ENCODE peak calls at places on chromosome 16, in eight cellular contexts. D is IMR-90, I is HCT116, N is upper lobe of left lung, R is sigmoid colon, T is uterus, X is stomach, C is tibial nerve. P is an unnamed sample. For H3K9me3, the result is how much of the 10 kb centered on the place peaks cover.

GRCh38 chr16:29809850-29810698 is 1.9 kb upstream of the PRRT2 start:
- DNase-seq in D (no peak), I (no peak), N (no peak), R (no peak), T (peak), X (no peak), C (no peak), P (peak)

GRCh38 chr16:54080524-54081008 is 206.0 kb downstream of the IRX3 start:
- DNase-seq in D (peak), I (no peak), N (peak), R (no peak), T (no peak), X (peak), C (no peak), P (no peak)

GRCh38 chr16:69307856-69308255 is 3.3 kb upstream of the VPS4A start:
- DNase-seq in D (no peak), I (no peak), N (no peak), R (no peak), T (no peak), X (no peak), C (no peak), P (no peak)

GRCh38 chr16:82034981-82035612 is at the start of gene HSD17B2:
- DNase-seq in D (peak), I (no peak), N (no peak), R (no peak), T (no peak), X (peak), C (no peak), P (no peak)

GRCh38 chr16:11315499-11315898 is 29.8 kb upstream of the RMI2 start:
- DNase-seq in D (peak), I (no peak), N (no peak), R (no peak), T (no peak), X (no peak), C (no peak), P (no peak)

GRCh38 chr16:87653234-87653633 is 50.9 kb downstream of the JPH3 start:
- DNase-seq in D (peak), I (peak), N (no peak), R (no peak), T (no peak), X (no peak), C (no peak), P (peak)

GRCh38 chr16:81107506-81107905 is 11.3 kb upstream of the GCSH start:
- DNase-seq in D (no peak), I (no peak), N (no peak), R (no peak), T (no peak), X (no peak), C (no peak), P (no peak)

GRCh38 chr16:19077879-19078278 is 10.5 kb downstream of the COQ7 start:
- DNase-seq in D (no peak), I (no peak), N (no peak), R (no peak), T (no peak), X (no peak), C (no peak), P (no peak)

GRCh38 chr16:21611178-21611545 is 11.8 kb downstream of the METTL9 start:
- DNase-seq in D (peak), I (no peak), N (no peak), R (no peak), T (no peak), X (no peak), C (no peak), P (no peak)

GRCh38 chr16:72021043-72021442 is 12.5 kb downstream of the DHODH start:
- DNase-seq in D (no peak), I (no peak), N (no peak), R (no peak), T (no peak), X (no peak), C (no peak), P (no peak)

GRCh38 chr16:74448990-74449389 is 27.7 kb upstream of the CLEC18B start:
- DNase-seq in D (peak), I (peak), N (peak), R (peak), T (peak), X (peak), C (peak), P (peak)

GRCh38 chr16:8951447-8952280 is 12.0 kb downstream of the USP7 start:
- DNase-seq in D (no peak), I (no peak), N (no peak), R (no peak), T (no peak), X (no peak), C (no peak), P (no peak)
- TF ChIP-seq POLR2A in D (no peak), I (no peak), N (no peak), R (no peak), T (no peak), X (no peak), C (no peak), P (no peak)

GRCh38 chr16:50515218-50515617 is 33.0 kb upstream of the NKD1 start:
- DNase-seq in D (no peak), I (no peak), N (no peak), R (no peak), T (no peak), X (no peak), C (no peak), P (no peak)
- H3K9me3 ChIP-seq in D (under half), I (under half), N (under half), R (under half), T (under half), X (under half), C (under half), P (under half)

DNA sequence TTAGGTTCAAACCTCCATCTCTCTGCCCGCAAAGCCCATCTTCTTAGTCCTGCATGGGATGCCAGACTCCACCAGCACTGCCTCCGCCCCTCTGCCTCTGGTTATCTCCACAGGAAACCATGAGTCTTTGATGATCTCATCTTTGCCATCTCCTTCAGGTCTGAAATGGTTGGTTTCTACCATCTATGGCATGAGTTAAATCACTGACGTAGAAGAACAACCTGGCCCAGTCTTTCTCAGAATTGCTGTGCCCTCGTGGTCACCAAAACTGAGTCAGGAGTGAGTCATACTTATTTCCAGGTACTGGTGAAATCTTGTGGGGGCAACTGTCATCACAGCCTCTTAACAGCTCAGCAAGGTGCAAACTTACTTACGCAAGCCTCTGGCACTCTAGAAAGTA is 468.7 kb upstream of the C16orf82 start:
- DNase-seq in D (no peak), I (peak), N (no peak), R (no peak), T (no peak), X (no peak), C (no peak), P (no peak)
- H3K27ac ChIP-seq in D (no peak), I (no peak), N (no peak), R (no peak), T (no peak), X (no peak), C (no peak), P (no peak)

GRCh38 chr16:68244903-68245853 is at the start of gene PLA2G15:
- DNase-seq in D (peak), I (peak), N (peak), R (peak), T (peak), X (peak), C (peak), P (peak)
- TF ChIP-seq POLR2A in D (no peak), I (no peak), N (peak), R (peak), T (peak), X (no peak), C (peak), P (peak)

GRCh38 chr16:60932600-60932999 is 1103.6 kb downstream of the CDH8 start:
- DNase-seq in D (no peak), I (no peak), N (no peak), R (no peak), T (no peak), X (no peak), C (no peak), P (no peak)
- H3K9me3 ChIP-seq in D (under half), I (under half), N (under half), R (under half), T (under half), X (under half), C (under half), P (under half)

DNA sequence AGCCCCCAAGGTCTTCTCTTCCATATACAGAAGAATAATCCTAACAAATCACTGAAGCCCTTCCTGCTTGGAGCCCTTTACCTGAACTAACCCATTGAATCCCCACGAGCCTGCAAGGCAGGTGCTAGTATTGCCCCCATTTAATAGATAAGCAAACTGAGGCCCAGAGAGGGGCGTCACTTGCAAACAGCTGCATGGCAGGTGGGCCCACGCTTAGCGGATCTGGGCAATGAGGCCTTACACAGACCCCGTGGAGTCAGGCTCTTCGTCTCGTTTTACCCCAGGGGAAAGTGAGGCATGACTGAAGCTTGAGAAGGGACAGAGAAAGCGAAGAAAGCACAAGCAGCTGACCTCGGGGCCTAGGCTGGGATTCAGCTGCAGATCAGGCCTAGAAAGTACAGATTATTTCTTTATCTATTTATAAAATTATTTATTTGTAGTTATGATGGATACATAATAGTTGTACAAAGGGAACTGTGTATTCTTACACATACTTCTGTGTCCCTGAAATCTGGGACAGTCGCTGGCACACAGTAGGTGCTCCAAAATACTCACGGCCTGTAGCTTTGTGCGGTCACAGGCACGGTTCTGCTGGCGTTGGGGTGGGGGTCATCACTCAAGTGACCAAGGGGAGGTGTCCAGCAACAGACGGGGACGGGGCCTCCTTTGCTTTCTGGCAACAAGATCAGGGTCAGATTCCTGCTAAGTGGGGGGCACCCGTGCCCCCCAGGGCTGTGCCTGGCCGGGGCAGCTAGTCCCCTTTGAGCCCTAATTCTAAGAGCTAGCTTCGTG is 223.2 kb upstream of the GSE1 start:
- DNase-seq in D (no peak), I (no peak), N (no peak), R (peak), T (no peak), X (no peak), C (no peak), P (peak)
- H3K27ac ChIP-seq in D (peak), I (no peak), N (no peak), R (peak), T (peak), X (no peak), C (peak), P (no peak)

GRCh38 chr16:24203675-24204074 is 52.5 kb upstream of the CACNG3 start:
- DNase-seq in D (no peak), I (no peak), N (no peak), R (no peak), T (no peak), X (no peak), C (no peak), P (no peak)
- TF ChIP-seq POLR2A in D (no peak), I (no peak), N (no peak), R (no peak), T (no peak), X (no peak), C (no peak), P (no peak)

GRCh38 chr16:47230296-47230695 is 86.6 kb upstream of the NETO2 start:
- DNase-seq in D (no peak), I (no peak), N (no peak), R (no peak), T (no peak), X (no peak), C (no peak), P (no peak)

GRCh38 chr16:47229651-47230050 is 85.9 kb upstream of the NETO2 start:
- DNase-seq in D (no peak), I (no peak), N (no peak), R (no peak), T (no peak), X (no peak), C (no peak), P (no peak)

GRCh38 chr16:47229053-47229640 is 85.4 kb upstream of the NETO2 start:
- DNase-seq in D (no peak), I (no peak), N (no peak), R (no peak), T (no peak), X (no peak), C (no peak), P (no peak)

GRCh38 chr16:47228241-47228640 is 84.5 kb upstream of the NETO2 start:
- DNase-seq in D (no peak), I (no peak), N (no peak), R (no peak), T (no peak), X (no peak), C (no peak), P (no peak)
- H3K9me3 ChIP-seq in D (under half), I (under half), N (under half), R (under half), T (under half), X (under half), C (under half), P (under half)

DNA sequence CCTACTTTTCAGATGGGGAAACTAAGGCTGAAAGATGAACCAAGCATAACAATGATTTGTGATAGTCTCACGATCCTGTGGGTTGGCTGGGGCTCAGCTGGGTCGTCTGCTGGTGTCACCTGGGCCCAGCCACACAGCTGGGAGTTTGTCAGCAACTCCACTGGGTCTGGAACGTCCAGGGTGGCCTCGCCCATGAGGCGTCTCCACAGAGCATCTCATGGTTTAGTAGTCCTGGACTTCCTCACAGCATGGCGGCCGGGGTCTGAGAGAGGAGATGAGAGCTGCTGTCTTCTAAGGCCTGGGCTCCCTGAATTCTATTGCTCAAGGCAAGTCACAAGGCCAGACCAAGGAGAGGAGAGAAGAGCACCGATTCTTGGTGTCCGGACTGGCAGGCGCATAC is 24.1 kb upstream of the WFDC1 start:
- DNase-seq in D (no peak), I (no peak), N (no peak), R (no peak), T (no peak), X (no peak), C (no peak), P (no peak)
- H3K27ac ChIP-seq in D (no peak), I (no peak), N (no peak), R (no peak), T (no peak), X (no peak), C (no peak), P (no peak)